ENCODE peak calls at places on chromosome 15, in four cellular contexts. G is PC-3, L is thoracic aorta, I is kidney. D is an unnamed sample.

GRCh38 chr15:47746516-47746915 is 29.2 kb downstream of the SEMA6D start:
- DNase-seq in G (no peak), L (no peak), I (no peak), D (no peak)

GRCh38 chr15:91099616-91100560 is at the start of gene SV2B:
- DNase-seq in G (peak; percentile 28), L (no peak), I (peak; percentile 68), D (peak; percentile 28)

GRCh38 chr15:88218557-88219214 is 37.9 kb downstream of the NTRK3 start:
- DNase-seq in G (no peak), L (no peak), I (no peak), D (no peak)

GRCh38 chr15:68430471-68431036 is 1.4 kb downstream of the ITGA11 start:
- DNase-seq in G (no peak), L (no peak), I (no peak), D (no peak)

GRCh38 chr15:70469651-70470555 is 293.5 kb downstream of the UACA start:
- DNase-seq in G (no peak), L (no peak), I (no peak), D (no peak)

GRCh38 chr15:67076147-67076843 is 10.9 kb downstream of the SMAD3 start:
- DNase-seq in G (peak; percentile 81), L (peak; percentile 74), I (peak; percentile 77), D (peak; percentile 80)

GRCh38 chr15:48628832-48629231 is 16.7 kb downstream of the FBN1 start:
- DNase-seq in G (no peak), L (no peak), I (no peak), D (no peak)

GRCh38 chr15:85398822-85399221 is 18.4 kb downstream of the AKAP13 start:
- DNase-seq in G (no peak), L (no peak), I (no peak), D (no peak)

GRCh38 chr15:42749266-42749665 is 12.3 kb upstream of the CDAN1 start:
- DNase-seq in G (no peak), L (no peak), I (no peak), D (no peak)

GRCh38 chr15:63600646-63601025 is 3.4 kb downstream of the FBXL22 start:
- DNase-seq in G (peak; percentile 90), L (no peak), I (peak; percentile 97), D (peak; percentile 87)

GRCh38 chr15:43279496-43279895 is 12.8 kb upstream of the TGM5 start:
- DNase-seq in G (no peak), L (no peak), I (peak; percentile 28), D (no peak)

GRCh38 chr15:63075072-63075995 is 32.8 kb downstream of the TPM1 start:
- DNase-seq in G (no peak), L (no peak), I (no peak), D (no peak)

GRCh38 chr15:31131853-31132375 is 30.4 kb upstream of the TRPM1 start:
- DNase-seq in G (no peak), L (no peak), I (no peak), D (no peak)

GRCh38 chr15:76185716-76186115 is 125.6 kb downstream of the ETFA start:
- DNase-seq in G (peak; percentile 74), L (no peak), I (no peak), D (peak; percentile 64)

GRCh38 chr15:69559440-69560215 is 107.0 kb downstream of the RPLP1 start:
- DNase-seq in G (no peak), L (no peak), I (no peak), D (no peak)

GRCh38 chr15:38325290-38325990 is 72.8 kb downstream of the SPRED1 start:
- DNase-seq in G (no peak), L (no peak), I (no peak), D (no peak)

GRCh38 chr15:42091753-42092665 is 2.4 kb downstream of the PLA2G4D start:
- DNase-seq in G (peak; percentile 75), L (no peak), I (no peak), D (peak; percentile 84)

GRCh38 chr15:65868546-65869126 is 655 bp upstream of the RAB11A start:
- DNase-seq in G (no peak), L (no peak), I (no peak), D (peak; percentile 3)

GRCh38 chr15:51077565-51078153 is 17.0 kb downstream of the TNFAIP8L3 start:
- DNase-seq in G (no peak), L (no peak), I (peak; percentile 86), D (no peak)

GRCh38 chr15:80517290-80517689 is 113.1 kb downstream of the ARNT2 start:
- DNase-seq in G (no peak), L (no peak), I (no peak), D (no peak)

GRCh38 chr15:50890751-50891150 is 17.7 kb upstream of the AP4E1 start:
- DNase-seq in G (peak; percentile 35), L (no peak), I (no peak), D (no peak)

GRCh38 chr15:38895326-38896282 is 331.0 kb upstream of the RASGRP1 start:
- DNase-seq in G (peak; percentile 58), L (no peak), I (no peak), D (no peak)

GRCh38 chr15:39486546-39487081 is 94.3 kb upstream of the THBS1 start:
- DNase-seq in G (peak; percentile 23), L (no peak), I (no peak), D (no peak)

GRCh38 chr15:59020321-59020720 is 32.9 kb downstream of the RNF111 start:
- DNase-seq in G (no peak), L (no peak), I (no peak), D (no peak)

GRCh38 chr15:34584996-34585395 is 1.5 kb upstream of the GOLGA8B start:
- DNase-seq in G (no peak), L (no peak), I (no peak), D (no peak)

GRCh38 chr15:58758141-58758540 is 8.6 kb upstream of the ADAM10 start:
- DNase-seq in G (no peak), L (no peak), I (no peak), D (no peak)

GRCh38 chr15:44385344-44385942 is 42.0 kb upstream of the CTDSPL2 start:
- DNase-seq in G (no peak), L (no peak), I (no peak), D (no peak)

GRCh38 chr15:77021803-77022381 is 27.0 kb downstream of the PSTPIP1 start:
- DNase-seq in G (peak; percentile 25), L (no peak), I (peak; percentile 79), D (no peak)

GRCh38 chr15:49370782-49371181 is 52.3 kb upstream of the FGF7 start:
- DNase-seq in G (peak; percentile 52), L (no peak), I (no peak), D (no peak)

GRCh38 chr15:99729920-99730319 is 3.3 kb downstream of the LYSMD4 start:
- DNase-seq in G (peak; percentile 46), L (no peak), I (no peak), D (peak; percentile 25)
- TF ChIP-seq CTCF in G (peak; percentile 59), L (peak; percentile 30), I (peak; percentile 37), D (no peak)

DNA sequence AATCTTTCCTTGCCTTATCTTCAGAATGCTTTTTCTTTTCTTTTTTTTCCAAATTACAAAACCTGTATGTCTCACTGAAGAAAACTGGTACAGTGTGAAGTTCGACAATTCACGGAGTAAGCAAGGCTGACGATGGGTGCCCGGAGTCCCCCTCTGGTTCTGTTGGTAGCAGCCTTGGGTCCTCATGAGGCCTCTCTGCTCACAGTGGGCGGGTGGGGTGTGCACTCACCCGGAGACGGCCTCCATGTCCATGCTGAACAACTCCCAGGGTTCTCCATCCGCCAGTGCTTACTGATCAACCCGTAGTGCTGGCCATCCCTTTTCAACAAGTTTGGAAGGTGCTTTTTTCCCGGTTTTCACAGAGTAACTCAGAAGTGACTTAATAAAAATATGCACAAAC is 23.5 kb downstream of the LRRK1 start:
- DNase-seq in G (no peak), L (no peak), I (no peak), D (no peak)
- H3K27ac ChIP-seq in G (no peak overlapping the region), L (no peak overlapping the region), I (no peak overlapping the region), D (no peak overlapping the region)

GRCh38 chr15:64847448-64847847 is 5.7 kb downstream of the PLEKHO2 start:
- DNase-seq in G (no peak), L (no peak), I (peak; percentile 39), D (no peak)

GRCh38 chr15:64846246-64846645 is 4.5 kb downstream of the PLEKHO2 start:
- DNase-seq in G (no peak), L (no peak), I (peak; percentile 55), D (no peak)

GRCh38 chr15:64845826-64846225 is 4.1 kb downstream of the PLEKHO2 start:
- DNase-seq in G (no peak), L (no peak), I (peak; percentile 71), D (no peak)

GRCh38 chr15:64847876-64848716 is 6.4 kb downstream of the PLEKHO2 start:
- DNase-seq in G (no peak), L (no peak), I (peak; percentile 34), D (no peak)

DNA sequence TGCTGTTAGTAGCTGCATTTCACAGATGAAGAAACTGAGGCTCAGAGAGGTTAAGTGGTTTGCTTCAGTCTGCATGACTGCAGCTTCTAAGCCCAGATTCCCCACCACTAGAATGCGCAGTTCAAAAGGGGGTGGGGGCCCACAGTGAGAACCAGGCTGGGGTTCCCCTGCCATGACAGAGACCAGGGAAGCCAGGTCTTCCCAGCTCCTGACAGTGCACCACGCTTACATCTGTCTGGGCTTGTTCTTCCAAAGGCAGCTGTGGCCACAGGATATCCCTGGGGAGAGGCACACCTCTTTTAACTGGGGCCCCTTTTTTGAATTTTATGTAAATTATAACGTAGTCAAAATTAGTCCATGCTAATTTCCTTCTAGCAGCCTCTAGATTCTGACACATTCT is 5.3 kb downstream of the PLEKHO2 start:
- DNase-seq in G (no peak), L (no peak), I (peak; percentile 29), D (no peak)
- TF ChIP-seq CTCF in G (no peak), L (no peak), I (no peak), D (no peak)

GRCh38 chr15:29045717-29046116 is 159.9 kb downstream of the APBA2 start:
- DNase-seq in G (peak; percentile 35), L (no peak), I (no peak), D (peak; percentile 8)
- H3K27ac ChIP-seq in G (no peak overlapping the region), L (no peak overlapping the region), I (no peak overlapping the region), D (no peak overlapping the region)